ENCODE peak calls at places on chromosomes 5 and 9, in eight cellular contexts. V is A549, C is HCT116, U is K562, I is SK-N-SH, N is HepG2, E is H1, H is GM12878. R is an unnamed sample.

GRCh38 chr9:111163738-111164399 is 125.6 kb upstream of the LPAR1 start:
- DNase-seq in N (no peak), E (no peak), I (no peak), U (no peak), H (no peak), V (no peak), C (no peak), R (no peak)

GRCh38 chr5:148923023-148923422 is 96.6 kb downstream of the ADRB2 start:
- DNase-seq in E (no peak), V (no peak), U (no peak), N (no peak), H (no peak), C (no peak), I (no peak), R (no peak)

GRCh38 chr5:174293481-174293880 is 248.0 kb downstream of the NSG2 start:
- DNase-seq in C (no peak), E (peak), N (no peak), I (no peak), U (no peak), V (no peak), H (no peak), R (no peak)

GRCh38 chr9:132409828-132410528 is at the start of gene CFAP77:
- DNase-seq in C (peak), U (peak), N (peak), V (peak), H (no peak), E (peak), I (peak), R (peak)

GRCh38 chr5:14153932-14154646 is 10.9 kb downstream of the TRIO start:
- DNase-seq in C (no peak), U (no peak), H (no peak), N (no peak), I (no peak), E (no peak), V (peak), R (peak)

GRCh38 chr9:116617389-116617788 is 69.7 kb upstream of the TRIM32 start:
- DNase-seq in V (no peak), U (no peak), I (no peak), N (no peak), H (no peak), E (no peak), C (no peak), R (no peak)

GRCh38 chr5:11324521-11325289 is 563.7 kb upstream of the DAP start:
- DNase-seq in N (no peak), H (no peak), E (no peak), C (no peak), I (no peak), U (no peak), V (no peak), R (no peak)

GRCh38 chr9:70285246-70285645 is 26.5 kb downstream of the SMC5 start:
- DNase-seq in V (no peak), U (no peak), C (no peak), E (no peak), I (peak), N (no peak), H (no peak), R (no peak)

GRCh38 chr5:7795311-7795710 is 55.6 kb downstream of the CFAP90 start:
- DNase-seq in I (no peak), H (no peak), C (no peak), N (no peak), E (no peak), V (no peak), U (no peak), R (no peak)

GRCh38 chr9:125529589-125530515 is 177.2 kb downstream of the MAPKAP1 start:
- DNase-seq in H (peak), V (no peak), I (no peak), C (no peak), E (no peak), N (no peak), U (no peak), R (no peak)

GRCh38 chr9:94441796-94442195 is 113.1 kb upstream of the PCAT7 start:
- DNase-seq in H (no peak), C (no peak), E (no peak), N (no peak), U (no peak), V (no peak), I (no peak), R (no peak)

GRCh38 chr9:108274971-108275370 is 580.8 kb downstream of the ACTL7B start:
- DNase-seq in I (no peak), N (no peak), V (no peak), E (no peak), U (no peak), C (no peak), H (no peak), R (no peak)

GRCh38 chr5:124860271-124860670 is 113.8 kb upstream of the ZNF608 start:
- DNase-seq in I (peak), V (no peak), U (no peak), H (no peak), N (no peak), C (no peak), E (no peak), R (no peak)

GRCh38 chr5:167918492-167919267 is 372.8 kb upstream of the WWC1 start:
- DNase-seq in V (no peak), I (peak), H (no peak), N (no peak), U (no peak), E (no peak), C (no peak), R (no peak)

GRCh38 chr9:38286357-38286756 is 106.1 kb upstream of the ALDH1B1 start:
- DNase-seq in E (no peak), H (no peak), N (no peak), V (no peak), U (no peak), C (no peak), I (no peak), R (no peak)

GRCh38 chr9:68501159-68501506 is 39.5 kb downstream of the TMEM252 start:
- DNase-seq in U (no peak), H (no peak), N (no peak), C (no peak), I (no peak), V (no peak), E (no peak), R (no peak)

GRCh38 chr9:4955836-4956235 is 29.2 kb upstream of the JAK2 start:
- DNase-seq in V (peak), H (no peak), N (no peak), E (no peak), C (no peak), U (no peak), I (no peak), R (no peak)

GRCh38 chr5:178338126-178338749 is 105.6 kb upstream of the PHYKPL start:
- DNase-seq in V (no peak), I (no peak), H (no peak), E (peak), N (no peak), U (no peak), C (no peak), R (no peak)

GRCh38 chr5:79853676-79854418 is 137.2 kb downstream of the MTX3 start:
- DNase-seq in V (peak), E (no peak), N (peak), H (no peak), I (no peak), U (no peak), C (peak), R (no peak)

GRCh38 chr9:116471093-116471906 is 215.8 kb upstream of the TRIM32 start:
- DNase-seq in I (no peak), H (no peak), E (peak), N (no peak), V (no peak), C (no peak), U (peak), R (peak)

GRCh38 chr9:78314953-78315870 is 18.3 kb downstream of the PSAT1 start:
- DNase-seq in V (no peak), I (no peak), H (no peak), U (no peak), C (no peak), N (no peak), E (peak), R (peak)

GRCh38 chr9:3528466-3528865 is 2.7 kb upstream of the RFX3 start:
- DNase-seq in C (no peak), E (no peak), V (no peak), I (no peak), U (peak), N (no peak), H (peak), R (no peak)
- TF ChIP-seq MAX in C (no peak), E (no peak), V (no peak), I (no peak), U (no peak), N (no peak), H (no peak), R (no peak)

GRCh38 chr9:105332471-105332870 is 88.0 kb downstream of the SLC44A1 start:
- DNase-seq in N (no peak), C (no peak), I (no peak), V (no peak), H (no peak), U (no peak), E (no peak), R (no peak)
- TF ChIP-seq CTCF in N (no peak), C (no peak), I (no peak), V (no peak), H (no peak), U (no peak), E (no peak), R (no peak)

GRCh38 chr9:121781143-121781542 is 129.7 kb downstream of the DAB2IP start:
- DNase-seq in U (no peak), I (no peak), H (no peak), N (no peak), E (no peak), V (no peak), C (no peak), R (no peak)

GRCh38 chr9:121780177-121780576 is 128.7 kb downstream of the DAB2IP start:
- DNase-seq in E (no peak), U (no peak), N (no peak), V (no peak), H (no peak), I (no peak), C (no peak), R (no peak)

GRCh38 chr9:121778252-121779225 is 127.1 kb downstream of the DAB2IP start:
- DNase-seq in N (no peak), C (no peak), E (no peak), H (no peak), I (peak), V (no peak), U (no peak), R (peak)

GRCh38 chr9:121780641-121781040 is 129.2 kb downstream of the DAB2IP start:
- DNase-seq in I (no peak), N (no peak), H (no peak), U (no peak), E (no peak), C (no peak), V (no peak), R (no peak)

GRCh38 chr9:121779381-121780117 is 128.1 kb downstream of the DAB2IP start:
- DNase-seq in V (no peak), H (peak), C (no peak), U (no peak), E (no peak), N (no peak), I (no peak), R (peak)
- H3K27ac ChIP-seq in V (no peak), H (no peak), C (no peak), U (no peak), E (no peak), N (no peak), I (peak), R (no peak)

GRCh38 chr5:61352612-61353156 is 20.6 kb downstream of the ZSWIM6 start:
- DNase-seq in N (no peak), I (no peak), E (no peak), C (no peak), U (no peak), V (no peak), H (no peak), R (no peak)

GRCh38 chr5:61354199-61354598 is 22.1 kb downstream of the ZSWIM6 start:
- DNase-seq in E (no peak), C (no peak), H (no peak), N (no peak), U (no peak), I (no peak), V (no peak), R (no peak)

GRCh38 chr5:61362796-61363364 is 30.8 kb downstream of the ZSWIM6 start:
- DNase-seq in E (peak), H (no peak), N (no peak), V (peak), I (no peak), U (no peak), C (no peak), R (no peak)

GRCh38 chr5:61353293-61353692 is 21.2 kb downstream of the ZSWIM6 start:
- DNase-seq in I (no peak), U (no peak), C (no peak), E (no peak), N (no peak), H (no peak), V (no peak), R (no peak)

GRCh38 chr5:61357745-61358144 is 25.7 kb downstream of the ZSWIM6 start:
- DNase-seq in N (peak), U (peak), H (no peak), C (peak), V (peak), I (no peak), E (peak), R (no peak)
- TF ChIP-seq MAX in N (no peak), U (no peak), H (no peak), C (no peak), V (no peak), I (no peak), E (no peak), R (no peak)

GRCh38 chr5:104800440-104801048 is 1238.0 kb upstream of the NUDT12 start:
- DNase-seq in U (peak), E (no peak), H (no peak), V (peak), I (no peak), C (peak), N (peak), R (peak)
- TF ChIP-seq CTCF in U (peak), E (peak), H (peak), V (peak), I (peak), C (peak), N (peak), R (peak)

DNA sequence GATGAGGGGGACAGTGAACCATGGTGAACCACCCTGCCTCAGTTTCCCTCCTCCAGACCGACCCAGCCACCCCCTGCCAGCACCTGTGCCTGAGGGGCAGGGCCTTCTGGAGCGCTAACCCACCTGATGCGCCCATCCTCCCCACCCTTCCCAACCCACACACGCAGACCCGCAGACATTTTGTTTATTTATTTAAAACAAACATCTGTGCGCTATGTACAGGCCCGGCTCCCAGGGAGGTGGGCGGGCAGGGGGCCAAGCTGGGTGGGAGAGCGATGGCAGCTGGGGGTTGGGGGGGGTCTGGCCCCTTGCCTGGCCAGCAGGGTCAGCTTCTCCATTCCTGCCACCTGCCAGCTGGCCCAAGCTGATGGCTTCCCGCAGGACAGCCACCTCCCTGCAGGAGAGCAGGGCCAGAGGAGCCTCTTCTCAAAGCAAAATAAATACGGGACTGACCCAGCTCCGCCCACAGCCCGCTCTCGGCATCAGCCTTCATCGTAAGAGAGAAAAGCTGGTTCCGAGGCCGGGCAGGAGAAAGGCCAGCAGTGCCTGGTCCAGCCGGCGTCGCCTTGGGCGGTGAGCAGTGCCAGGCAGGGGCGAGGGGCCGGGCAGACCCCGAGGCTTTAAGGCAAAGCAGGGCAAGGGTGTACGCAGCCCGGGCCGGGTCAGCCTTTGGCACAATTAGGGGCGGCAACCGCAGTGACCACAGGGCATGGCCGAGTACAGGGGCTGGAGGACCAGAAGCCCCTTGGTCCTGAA is 10.9 kb upstream of the CLIC3 start:
- DNase-seq in N (no peak), I (no peak), V (no peak), H (no peak), U (no peak), C (no peak), E (no peak), R (no peak)
- H3K27ac ChIP-seq in N (no peak), I (no peak), V (no peak), H (no peak), U (no peak), C (no peak), E (no peak), R (no peak)

GRCh38 chr9:81815781-81816180 is 112.4 kb upstream of the SPATA31D4 start:
- DNase-seq in I (no peak), V (no peak), H (no peak), C (no peak), U (no peak), E (no peak), N (no peak), R (no peak)

GRCh38 chr9:81822967-81823366 is 105.3 kb upstream of the SPATA31D4 start:
- DNase-seq in C (no peak), E (no peak), N (no peak), U (no peak), V (no peak), H (no peak), I (no peak), R (peak)

GRCh38 chr9:81822263-81822865 is 105.9 kb upstream of the SPATA31D4 start:
- DNase-seq in V (no peak), I (no peak), C (no peak), E (no peak), U (no peak), H (no peak), N (no peak), R (no peak)

GRCh38 chr9:81823672-81824554 is 104.3 kb upstream of the SPATA31D4 start:
- DNase-seq in I (no peak), V (no peak), N (no peak), H (no peak), C (no peak), E (no peak), U (peak), R (no peak)

DNA sequence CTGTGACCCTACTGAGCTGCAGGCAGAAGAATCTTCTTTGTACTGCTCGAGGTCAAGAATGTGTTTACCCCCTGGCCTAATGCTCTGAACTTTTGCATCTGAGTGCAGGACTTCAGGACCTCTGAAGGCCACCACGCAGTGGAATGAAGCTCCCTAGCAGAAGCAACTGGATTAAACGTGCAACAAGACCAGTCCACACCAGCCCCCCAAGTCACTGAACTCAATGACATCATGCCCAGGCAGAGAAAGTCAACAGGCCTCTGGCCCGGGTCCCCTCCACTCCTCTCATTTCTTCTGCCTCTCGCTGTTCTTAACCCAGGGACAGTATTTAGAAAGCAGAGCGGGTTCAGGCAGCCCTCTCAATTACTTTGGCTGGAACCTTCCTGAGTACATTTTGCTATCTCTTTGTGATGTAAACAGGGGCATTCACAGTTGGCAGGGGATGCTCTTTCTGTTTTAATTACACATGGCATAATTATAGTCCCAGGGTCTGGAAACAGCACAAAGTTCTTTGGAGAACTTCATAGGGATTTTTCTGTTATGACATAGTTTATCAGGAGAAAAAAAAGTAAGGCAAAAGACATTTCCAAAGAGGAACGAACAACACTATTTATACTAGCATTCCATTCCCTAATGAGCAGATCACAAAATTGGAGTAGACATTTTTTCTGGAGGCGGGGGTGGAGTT is 108.2 kb upstream of the SPATA31D4 start:
- DNase-seq in U (no peak), C (no peak), H (no peak), E (no peak), V (no peak), I (no peak), N (no peak), R (no peak)
- TF ChIP-seq MAX in U (no peak), C (no peak), H (no peak), E (no peak), V (no peak), I (no peak), N (no peak), R (no peak)

GRCh38 chr5:423626-424258 is 19.2 kb upstream of the EXOC3 start:
- DNase-seq in V (no peak), H (no peak), N (no peak), E (no peak), U (peak), C (no peak), I (no peak), R (no peak)

GRCh38 chr5:426392-426976 is 16.5 kb upstream of the EXOC3 start:
- DNase-seq in V (no peak), N (no peak), E (no peak), U (no peak), C (no peak), I (no peak), H (no peak), R (no peak)

GRCh38 chr5:424259-425110 is 18.5 kb upstream of the EXOC3 start:
- DNase-seq in H (peak), C (no peak), N (no peak), V (no peak), I (no peak), U (no peak), E (no peak), R (no peak)

GRCh38 chr5:427415-428087 is 15.4 kb upstream of the EXOC3 start:
- DNase-seq in E (no peak), V (no peak), C (no peak), U (no peak), N (no peak), I (no peak), H (no peak), R (no peak)

GRCh38 chr5:425714-426113 is 17.3 kb upstream of the EXOC3 start:
- DNase-seq in H (no peak), C (no peak), I (no peak), V (peak), N (no peak), U (no peak), E (no peak), R (peak)
- TF ChIP-seq CTCF in H (no peak), C (no peak), I (peak), V (peak), N (peak), U (peak), E (peak), R (peak)

R was measured in endothelial cell of umbilical vein.